ENCODE peak calls at places on chromosome 9, in four cellular contexts. One of them, this sample, is unnamed.

GRCh38 chr9:113674436-113674835 is 201.7 kb upstream of the ZNF618 start:
- DNase-seq in stimulated activated CD4-positive, alpha-beta T cell treated with anti-CD3 and anti-CD28 coated beads, Interleukin-12 subunit alpha, Interleukin-12 subunit beta, amount 100 ng/mL, for 4 hours: no peak
- DNase-seq in omental fat pad: no peak
- DNase-seq in activated CD8-positive, alpha-beta memory T cell treated with anti-CD3 and anti-CD28 coated beads, Interleukin-2, amount 50 U/mL, for 48 hours: no peak
- DNase-seq in this sample: no peak

GRCh38 chr9:806285-807156 is 35.0 kb upstream of the DMRT1 start:
- DNase-seq in stimulated activated CD4-positive, alpha-beta T cell treated with anti-CD3 and anti-CD28 coated beads, Interleukin-12 subunit alpha, Interleukin-12 subunit beta, amount 100 ng/mL, for 4 hours: no peak
- DNase-seq in omental fat pad: no peak
- DNase-seq in activated CD8-positive, alpha-beta memory T cell treated with anti-CD3 and anti-CD28 coated beads, Interleukin-2, amount 50 U/mL, for 48 hours: no peak
- DNase-seq in this sample: peak

GRCh38 chr9:93947409-93948070 is 7.6 kb downstream of the BARX1 start:
- DNase-seq in stimulated activated CD4-positive, alpha-beta T cell treated with anti-CD3 and anti-CD28 coated beads, Interleukin-12 subunit alpha, Interleukin-12 subunit beta, amount 100 ng/mL, for 4 hours: no peak
- DNase-seq in omental fat pad: no peak
- DNase-seq in activated CD8-positive, alpha-beta memory T cell treated with anti-CD3 and anti-CD28 coated beads, Interleukin-2, amount 50 U/mL, for 48 hours: no peak
- DNase-seq in this sample: no peak

GRCh38 chr9:21579209-21579608 is 97.1 kb upstream of the IFNE start:
- DNase-seq in stimulated activated CD4-positive, alpha-beta T cell treated with anti-CD3 and anti-CD28 coated beads, Interleukin-12 subunit alpha, Interleukin-12 subunit beta, amount 100 ng/mL, for 4 hours: no peak
- DNase-seq in omental fat pad: no peak
- DNase-seq in activated CD8-positive, alpha-beta memory T cell treated with anti-CD3 and anti-CD28 coated beads, Interleukin-2, amount 50 U/mL, for 48 hours: no peak
- DNase-seq in this sample: no peak

GRCh38 chr9:91937727-91938126 is 12.3 kb downstream of the ROR2 start:
- DNase-seq in stimulated activated CD4-positive, alpha-beta T cell treated with anti-CD3 and anti-CD28 coated beads, Interleukin-12 subunit alpha, Interleukin-12 subunit beta, amount 100 ng/mL, for 4 hours: no peak
- DNase-seq in omental fat pad: no peak
- DNase-seq in activated CD8-positive, alpha-beta memory T cell treated with anti-CD3 and anti-CD28 coated beads, Interleukin-2, amount 50 U/mL, for 48 hours: no peak
- DNase-seq in this sample: no peak

GRCh38 chr9:113599647-113600476 is 136.3 kb downstream of the RGS3 start:
- DNase-seq in stimulated activated CD4-positive, alpha-beta T cell treated with anti-CD3 and anti-CD28 coated beads, Interleukin-12 subunit alpha, Interleukin-12 subunit beta, amount 100 ng/mL, for 4 hours: no peak
- DNase-seq in omental fat pad: no peak
- DNase-seq in activated CD8-positive, alpha-beta memory T cell treated with anti-CD3 and anti-CD28 coated beads, Interleukin-2, amount 50 U/mL, for 48 hours: no peak
- DNase-seq in this sample: peak

GRCh38 chr9:97510797-97511761 is 9.6 kb downstream of the TMOD1 start:
- DNase-seq in stimulated activated CD4-positive, alpha-beta T cell treated with anti-CD3 and anti-CD28 coated beads, Interleukin-12 subunit alpha, Interleukin-12 subunit beta, amount 100 ng/mL, for 4 hours: no peak
- DNase-seq in omental fat pad: no peak
- DNase-seq in activated CD8-positive, alpha-beta memory T cell treated with anti-CD3 and anti-CD28 coated beads, Interleukin-2, amount 50 U/mL, for 48 hours: peak
- DNase-seq in this sample: no peak

GRCh38 chr9:113223963-113224362 is 2.6 kb downstream of the SLC31A1 start:
- DNase-seq in stimulated activated CD4-positive, alpha-beta T cell treated with anti-CD3 and anti-CD28 coated beads, Interleukin-12 subunit alpha, Interleukin-12 subunit beta, amount 100 ng/mL, for 4 hours: no peak
- DNase-seq in omental fat pad: no peak
- DNase-seq in activated CD8-positive, alpha-beta memory T cell treated with anti-CD3 and anti-CD28 coated beads, Interleukin-2, amount 50 U/mL, for 48 hours: no peak
- DNase-seq in this sample: peak

GRCh38 chr9:129235931-129236331 is 57.9 kb upstream of the IER5L start:
- DNase-seq in stimulated activated CD4-positive, alpha-beta T cell treated with anti-CD3 and anti-CD28 coated beads, Interleukin-12 subunit alpha, Interleukin-12 subunit beta, amount 100 ng/mL, for 4 hours: peak
- DNase-seq in omental fat pad: no peak
- DNase-seq in activated CD8-positive, alpha-beta memory T cell treated with anti-CD3 and anti-CD28 coated beads, Interleukin-2, amount 50 U/mL, for 48 hours: peak
- DNase-seq in this sample: no peak

GRCh38 chr9:115035872-115036612 is 81.9 kb downstream of the TNC start:
- DNase-seq in stimulated activated CD4-positive, alpha-beta T cell treated with anti-CD3 and anti-CD28 coated beads, Interleukin-12 subunit alpha, Interleukin-12 subunit beta, amount 100 ng/mL, for 4 hours: no peak
- DNase-seq in omental fat pad: no peak
- DNase-seq in activated CD8-positive, alpha-beta memory T cell treated with anti-CD3 and anti-CD28 coated beads, Interleukin-2, amount 50 U/mL, for 48 hours: peak
- DNase-seq in this sample: peak

This sample was measured in hepatic stellate cell.